ENCODE peak calls at places on chromosome 7, in ten cellular contexts. Y is endothelial cell of umbilical vein; O is right cardiac atrium; D is spleen; M is A549; X is psoas muscle; W is iPS DF 6.9; Q is CD8-positive, alpha-beta memory T cell; Z is left ventricle myocardium inferior; C is PC-3. L is an unnamed sample.

GRCh38 chr7:122329145-122329802 is 24.7 kb upstream of the FEZF1 start:
- DNase-seq in X (no peak), Q (no peak), O (no peak), C (no peak), W (no peak), D (no peak), M (no peak), Z (no peak), Y (no peak), L (no peak)

GRCh38 chr7:36881206-36881605 is 156.9 kb upstream of the AOAH start:
- DNase-seq in Q (no peak), C (no peak), D (no peak), M (no peak), O (no peak), W (no peak), Z (no peak), Y (no peak), X (no peak), L (no peak)

GRCh38 chr7:130959743-130960207 is 225.8 kb upstream of the KLF14 start:
- DNase-seq in O (no peak), Z (no peak), C (peak; percentile 35), Q (no peak), X (no peak), Y (no peak), W (no peak), D (no peak), M (peak; percentile 73), L (no peak)

GRCh38 chr7:1533569-1534329 is 3.2 kb downstream of the MAFK start:
- DNase-seq in M (peak; percentile 84), D (peak; percentile 84), Z (peak; percentile 54), W (no peak), X (peak; percentile 82), Y (peak; percentile 89), Q (no peak), C (peak; percentile 86), O (peak; percentile 69), L (peak; percentile 91)

GRCh38 chr7:124762611-124763143 is 2.9 kb downstream of the GPR37 start:
- DNase-seq in W (no peak), X (no peak), C (peak; percentile 30), Y (peak; percentile 44), Q (no peak), Z (no peak), D (no peak), O (no peak), M (no peak), L (no peak)

GRCh38 chr7:139820089-139820488 is 9.0 kb upstream of the TBXAS1 start:
- DNase-seq in O (peak; percentile 31), W (no peak), M (no peak), X (no peak), C (no peak), D (no peak), Z (no peak), Q (no peak), Y (no peak), L (no peak)

GRCh38 chr7:2807846-2808772 is 36.0 kb downstream of the GNA12 start:
- DNase-seq in Y (no peak), Q (no peak), D (no peak), Z (no peak), O (no peak), W (no peak), M (no peak), C (no peak), X (no peak), L (no peak)

GRCh38 chr7:7183061-7183832 is 903 bp downstream of the C1GALT1 start:
- DNase-seq in Y (peak; percentile 66), W (no peak), C (peak; percentile 34), M (peak; percentile 34), D (peak; percentile 94), Q (peak; percentile 43), X (no peak), Z (peak; percentile 54), O (peak; percentile 78), L (peak; percentile 10)

GRCh38 chr7:150428671-150429451 is 21.6 kb upstream of the GIMAP8 start:
- DNase-seq in D (no peak), M (peak; percentile 69), C (peak; percentile 94), O (peak; percentile 38), Q (no peak), W (no peak), X (no peak), Y (no peak), Z (no peak), L (no peak)

GRCh38 chr7:25132430-25132829 is 7.4 kb upstream of the CYCS start:
- DNase-seq in Q (no peak), M (no peak), Y (no peak), O (no peak), D (no peak), W (no peak), X (no peak), Z (no peak), C (no peak), L (no peak)

GRCh38 chr7:112206238-112207105 is at the start of the genes DOCK4 and ZNF277:
- DNase-seq in Y (peak; percentile 99), X (peak; percentile 99), C (peak; percentile 99), Z (peak; percentile 99), W (peak; percentile 90), D (peak; percentile 99), O (peak; percentile 99), Q (peak; percentile 98), M (peak; percentile 96), L (peak; percentile 95)

GRCh38 chr7:47627580-47628283 is 45.8 kb upstream of the TNS3 start:
- DNase-seq in Z (no peak), Y (no peak), D (no peak), M (no peak), X (no peak), W (no peak), C (no peak), O (no peak), Q (no peak), L (no peak)

GRCh38 chr7:73526892-73527821 is 5.1 kb upstream of the BAZ1B start:
- DNase-seq in Q (no peak), W (no peak), X (no peak), Y (peak; percentile 39), M (no peak), O (no peak), C (no peak), Z (no peak), D (peak; percentile 28), L (no peak)

GRCh38 chr7:46131916-46132795 is 211.1 kb upstream of the IGFBP3 start:
- DNase-seq in C (no peak), Y (no peak), O (no peak), Q (no peak), X (no peak), W (no peak), M (no peak), D (peak; percentile 44), Z (no peak), L (no peak)

GRCh38 chr7:51242881-51243518 is 73.6 kb downstream of the COBL start:
- DNase-seq in Z (no peak), Y (no peak), Q (no peak), D (no peak), C (no peak), O (no peak), X (no peak), W (no peak), M (no peak), L (no peak)

GRCh38 chr7:45897042-45897690 is 8.9 kb downstream of the IGFBP1 start:
- DNase-seq in O (no peak), D (no peak), W (no peak), X (no peak), Y (no peak), Z (no peak), Q (no peak), M (no peak), C (peak; percentile 72), L (no peak)

GRCh38 chr7:132030883-132031282 is 474.5 kb upstream of the PODXL start:
- DNase-seq in O (no peak), X (no peak), D (no peak), W (no peak), Y (no peak), C (peak; percentile 81), Z (no peak), M (no peak), Q (no peak), L (no peak)

GRCh38 chr7:24926623-24927539 is 53.1 kb downstream of the OSBPL3 start:
- DNase-seq in X (no peak), D (no peak), Y (no peak), C (peak; percentile 8), O (no peak), W (no peak), Z (no peak), M (no peak), Q (no peak), L (no peak)

GRCh38 chr7:131111081-131111576 is 216.5 kb upstream of the MKLN1 start:
- DNase-seq in M (peak; percentile 55), X (no peak), W (no peak), Q (no peak), C (peak; percentile 52), O (no peak), D (no peak), Z (no peak), Y (peak; percentile 91), L (no peak)

GRCh38 chr7:101899616-101900015 is 82.2 kb downstream of the CUX1 start:
- DNase-seq in O (no peak), W (no peak), X (no peak), M (no peak), C (no peak), Y (no peak), Z (no peak), Q (no peak), D (peak; percentile 1), L (no peak)
- H3K4me1 ChIP-seq in O (peaks cover 14% of the 10 kb centered on the region), W (no peaks in the 10 kb centered on the region), X (peaks cover 83% of the 10 kb centered on the region), M (peaks cover 5% of the 10 kb centered on the region), C (no peaks in the 10 kb centered on the region), Y (peaks cover 12% of the 10 kb centered on the region), Z (peaks cover 71% of the 10 kb centered on the region), Q (no peaks in the 10 kb centered on the region), D (peaks cover 2% of the 10 kb centered on the region), L (peaks cover 53% of the 10 kb centered on the region)

GRCh38 chr7:74654811-74655210 is 2.7 kb upstream of the GTF2I start:
- DNase-seq in Q (no peak), C (no peak), M (no peak), Y (no peak), W (no peak), O (no peak), Z (no peak), X (no peak), D (no peak), L (no peak)
- H3K27ac ChIP-seq in Q (no peak overlapping the region), C (no peak overlapping the region), M (no peak overlapping the region), Y (no peak overlapping the region), W (no peak overlapping the region), O (no peak overlapping the region), Z (no peak overlapping the region), X (peak overlapping the region; percentile 100), D (no peak overlapping the region), L (no peak overlapping the region)

GRCh38 chr7:87476179-87476557 is 688 bp upstream of the ABCB4 start:
- DNase-seq in C (no peak), Z (no peak), Y (no peak), O (peak; percentile 45), W (no peak), Q (no peak), D (no peak), X (no peak), M (no peak), L (no peak)
- H3K4me3 ChIP-seq in C (no peak overlapping the region), Z (peak overlapping the region; percentile 75), Y (no peak overlapping the region), O (peak overlapping the region; percentile 60), W (peak overlapping the region; percentile 34), Q (no peak overlapping the region), D (peak overlapping the region; percentile 44), X (peak overlapping the region; percentile 73), M (no peak overlapping the region), L (peak overlapping the region; percentile 72)

GRCh38 chr7:127887096-127887495 is 144.1 kb downstream of the LRRC4 start:
- DNase-seq in X (no peak), Z (no peak), Y (no peak), O (no peak), C (no peak), Q (no peak), M (no peak), W (no peak), D (no peak), L (no peak)
- H3K4me1 ChIP-seq in X (peaks cover 12% of the 10 kb centered on the region), Z (peaks cover 75% of the 10 kb centered on the region), Y (peaks cover 23% of the 10 kb centered on the region), O (peaks cover 23% of the 10 kb centered on the region), C (no peaks in the 10 kb centered on the region), Q (no peaks in the 10 kb centered on the region), M (peaks cover 4% of the 10 kb centered on the region), W (no peaks in the 10 kb centered on the region), D (peaks cover 37% of the 10 kb centered on the region), L (peaks cover 10% of the 10 kb centered on the region)